ENCODE peak calls at places on chromosomes 5 and 9, in seven cellular contexts. One of them, this sample, is unnamed.

GRCh38 chr5:80184235-80185023 is 71.4 kb downstream of the SERINC5 start:
- DNase-seq in GM23338: peak
- DNase-seq in A549: peak
- DNase-seq in PC-3: peak
- DNase-seq in stomach: peak
- DNase-seq in fibroblast of lung: no peak
- DNase-seq in IMR-90: no peak
- DNase-seq in this sample: no peak

GRCh38 chr5:95809414-95809960 is 13.0 kb downstream of the GLRX start:
- DNase-seq in GM23338: no peak
- DNase-seq in A549: no peak
- DNase-seq in PC-3: peak
- DNase-seq in stomach: peak
- DNase-seq in fibroblast of lung: peak
- DNase-seq in IMR-90: peak
- DNase-seq in this sample: no peak

GRCh38 chr5:8906303-8906967 is 639.4 kb downstream of the SEMA5A start:
- DNase-seq in GM23338: no peak
- DNase-seq in A549: peak
- DNase-seq in PC-3: peak
- DNase-seq in stomach: no peak
- DNase-seq in fibroblast of lung: peak
- DNase-seq in IMR-90: peak
- DNase-seq in this sample: no peak

GRCh38 chr5:7991125-7991821 is 122.3 kb downstream of the MTRR start:
- DNase-seq in GM23338: peak
- DNase-seq in A549: peak
- DNase-seq in PC-3: peak
- DNase-seq in stomach: no peak
- DNase-seq in fibroblast of lung: no peak
- DNase-seq in IMR-90: no peak
- DNase-seq in this sample: no peak

GRCh38 chr9:88990721-88991065 is 575 bp upstream of the S1PR3 start:
- DNase-seq in GM23338: peak
- DNase-seq in A549: no peak
- DNase-seq in PC-3: no peak
- DNase-seq in stomach: no peak
- DNase-seq in fibroblast of lung: no peak
- DNase-seq in IMR-90: no peak
- DNase-seq in this sample: peak

GRCh38 chr9:35798658-35799366 is 7.4 kb downstream of the NPR2 start:
- DNase-seq in GM23338: no peak
- DNase-seq in A549: peak
- DNase-seq in PC-3: peak
- DNase-seq in stomach: no peak
- DNase-seq in fibroblast of lung: peak
- DNase-seq in IMR-90: peak
- DNase-seq in this sample: no peak

GRCh38 chr5:90899014-90899604 is 340.5 kb downstream of the ADGRV1 start:
- DNase-seq in GM23338: no peak
- DNase-seq in A549: peak
- DNase-seq in PC-3: peak
- DNase-seq in stomach: no peak
- DNase-seq in fibroblast of lung: no peak
- DNase-seq in IMR-90: no peak
- DNase-seq in this sample: no peak

GRCh38 chr9:112005939-112006338 is 109.3 kb downstream of the UGCG start:
- DNase-seq in GM23338: no peak
- DNase-seq in A549: no peak
- DNase-seq in PC-3: no peak
- DNase-seq in stomach: no peak
- DNase-seq in fibroblast of lung: no peak
- DNase-seq in IMR-90: no peak
- DNase-seq in this sample: no peak

GRCh38 chr9:15764131-15764530 is 211.3 kb downstream of the CCDC171 start:
- DNase-seq in GM23338: no peak
- DNase-seq in A549: no peak
- DNase-seq in PC-3: no peak
- DNase-seq in stomach: no peak
- DNase-seq in fibroblast of lung: no peak
- DNase-seq in IMR-90: no peak
- DNase-seq in this sample: no peak

GRCh38 chr9:128724744-128725211 is 851 bp upstream of the ZDHHC12 start:
- DNase-seq in GM23338: peak
- DNase-seq in A549: peak
- DNase-seq in PC-3: peak
- DNase-seq in stomach: peak
- DNase-seq in fibroblast of lung: peak
- DNase-seq in IMR-90: peak
- DNase-seq in this sample: no peak

GRCh38 chr9:125241863-125242739 is 958 bp upstream of the HSPA5 start:
- DNase-seq in GM23338: no peak
- DNase-seq in A549: peak
- DNase-seq in PC-3: no peak
- DNase-seq in stomach: peak
- DNase-seq in fibroblast of lung: no peak
- DNase-seq in IMR-90: no peak
- DNase-seq in this sample: no peak

GRCh38 chr5:90353254-90353653 is 56.3 kb downstream of the CETN3 start:
- DNase-seq in GM23338: no peak
- DNase-seq in A549: no peak
- DNase-seq in PC-3: no peak
- DNase-seq in stomach: no peak
- DNase-seq in fibroblast of lung: no peak
- DNase-seq in IMR-90: no peak
- DNase-seq in this sample: no peak

GRCh38 chr5:164233796-164234195 is 728.4 kb downstream of the MAT2B start:
- DNase-seq in GM23338: no peak
- DNase-seq in A549: no peak
- DNase-seq in PC-3: no peak
- DNase-seq in stomach: no peak
- DNase-seq in fibroblast of lung: peak
- DNase-seq in IMR-90: no peak
- DNase-seq in this sample: no peak

GRCh38 chr5:61205013-61205412 is 42.7 kb upstream of the SMIM15 start:
- DNase-seq in GM23338: no peak
- DNase-seq in A549: no peak
- DNase-seq in PC-3: no peak
- DNase-seq in stomach: no peak
- DNase-seq in fibroblast of lung: no peak
- DNase-seq in IMR-90: no peak
- DNase-seq in this sample: no peak

GRCh38 chr5:103657301-103657700 is 94.7 kb upstream of the NUDT12 start:
- DNase-seq in GM23338: no peak
- DNase-seq in A549: no peak
- DNase-seq in PC-3: no peak
- DNase-seq in stomach: no peak
- DNase-seq in fibroblast of lung: no peak
- DNase-seq in IMR-90: no peak
- DNase-seq in this sample: no peak

GRCh38 chr5:78542321-78542840 is 106.2 kb downstream of the LHFPL2 start:
- DNase-seq in GM23338: no peak
- DNase-seq in A549: no peak
- DNase-seq in PC-3: no peak
- DNase-seq in stomach: no peak
- DNase-seq in fibroblast of lung: no peak
- DNase-seq in IMR-90: no peak
- DNase-seq in this sample: no peak

GRCh38 chr5:99929067-99929805 is 605.9 kb upstream of the FAM174A start:
- DNase-seq in GM23338: no peak
- DNase-seq in A549: no peak
- DNase-seq in PC-3: no peak
- DNase-seq in stomach: no peak
- DNase-seq in fibroblast of lung: no peak
- DNase-seq in IMR-90: no peak
- DNase-seq in this sample: no peak

GRCh38 chr9:123548749-123549545 is 192.9 kb downstream of the CRB2 start:
- DNase-seq in GM23338: no peak
- DNase-seq in A549: no peak
- DNase-seq in PC-3: no peak
- DNase-seq in stomach: no peak
- DNase-seq in fibroblast of lung: no peak
- DNase-seq in IMR-90: no peak
- DNase-seq in this sample: no peak

GRCh38 chr9:2904242-2904930 is 60.5 kb upstream of the PUM3 start:
- DNase-seq in GM23338: no peak
- DNase-seq in A549: no peak
- DNase-seq in PC-3: no peak
- DNase-seq in stomach: no peak
- DNase-seq in fibroblast of lung: no peak
- DNase-seq in IMR-90: no peak
- DNase-seq in this sample: no peak

GRCh38 chr5:149162401-149163084 is 21.2 kb downstream of the ABLIM3 start:
- DNase-seq in GM23338: no peak
- DNase-seq in A549: peak
- DNase-seq in PC-3: peak
- DNase-seq in stomach: no peak
- DNase-seq in fibroblast of lung: peak
- DNase-seq in IMR-90: peak
- DNase-seq in this sample: no peak

GRCh38 chr9:136059851-136060670 is 35.0 kb downstream of the NACC2 start:
- DNase-seq in GM23338: no peak
- DNase-seq in A549: no peak
- DNase-seq in PC-3: no peak
- DNase-seq in stomach: no peak
- DNase-seq in fibroblast of lung: peak
- DNase-seq in IMR-90: peak
- DNase-seq in this sample: no peak

GRCh38 chr9:132079391-132080071 is at the start of gene MED27:
- DNase-seq in GM23338: peak
- DNase-seq in A549: peak
- DNase-seq in PC-3: peak
- DNase-seq in stomach: peak
- DNase-seq in fibroblast of lung: peak
- DNase-seq in IMR-90: peak
- DNase-seq in this sample: peak

GRCh38 chr9:132078369-132079356 is 1.0 kb downstream of the MED27 start:
- DNase-seq in GM23338: no peak
- DNase-seq in A549: no peak
- DNase-seq in PC-3: peak
- DNase-seq in stomach: no peak
- DNase-seq in fibroblast of lung: peak
- DNase-seq in IMR-90: peak
- DNase-seq in this sample: no peak

GRCh38 chr9:132074736-132075135 is 4.9 kb downstream of the MED27 start:
- DNase-seq in GM23338: no peak
- DNase-seq in A549: no peak
- DNase-seq in PC-3: no peak
- DNase-seq in stomach: no peak
- DNase-seq in fibroblast of lung: peak
- DNase-seq in IMR-90: peak
- DNase-seq in this sample: no peak

GRCh38 chr9:132075853-132076252 is 3.8 kb downstream of the MED27 start:
- DNase-seq in GM23338: no peak
- DNase-seq in A549: no peak
- DNase-seq in PC-3: no peak
- DNase-seq in stomach: no peak
- DNase-seq in fibroblast of lung: no peak
- DNase-seq in IMR-90: no peak
- DNase-seq in this sample: no peak

DNA sequence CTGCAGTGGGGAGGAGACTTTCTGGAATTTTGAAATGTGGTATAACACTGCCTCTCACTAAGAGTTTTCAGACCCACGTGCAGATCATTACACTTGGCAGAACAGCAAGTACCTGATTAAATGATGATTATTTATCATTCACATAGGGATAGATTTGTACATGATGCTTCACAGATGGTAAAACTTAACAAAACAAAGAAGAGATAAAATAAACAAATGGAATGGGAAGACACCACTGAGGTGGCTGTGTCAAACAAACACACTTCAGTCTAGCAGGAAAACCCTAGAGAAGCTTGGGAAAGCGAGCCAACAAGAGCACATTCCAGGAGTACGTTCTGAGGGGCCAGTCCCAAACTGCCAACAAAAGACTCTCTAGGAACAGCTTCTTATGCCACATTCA is 1.8 kb downstream of the MED27 start:
- DNase-seq in GM23338: no peak
- DNase-seq in A549: no peak
- DNase-seq in PC-3: no peak
- DNase-seq in stomach: no peak
- DNase-seq in fibroblast of lung: no peak
- DNase-seq in IMR-90: no peak
- DNase-seq in this sample: no peak
- H3K27ac ChIP-seq in GM23338: no peak
- H3K27ac ChIP-seq in A549: no peak
- H3K27ac ChIP-seq in PC-3: no peak
- H3K27ac ChIP-seq in stomach: no peak
- H3K27ac ChIP-seq in fibroblast of lung: peak
- H3K27ac ChIP-seq in IMR-90: no peak
- H3K27ac ChIP-seq in this sample: no peak

GRCh38 chr9:12815895-12816294 is 41.1 kb downstream of the LURAP1L start:
- DNase-seq in GM23338: no peak
- DNase-seq in A549: peak
- DNase-seq in PC-3: peak
- DNase-seq in stomach: no peak
- DNase-seq in fibroblast of lung: no peak
- DNase-seq in IMR-90: peak
- DNase-seq in this sample: no peak

GRCh38 chr9:12819436-12820185 is 44.8 kb downstream of the LURAP1L start:
- DNase-seq in GM23338: peak
- DNase-seq in A549: peak
- DNase-seq in PC-3: peak
- DNase-seq in stomach: no peak
- DNase-seq in fibroblast of lung: peak
- DNase-seq in IMR-90: no peak
- DNase-seq in this sample: peak

GRCh38 chr9:12816656-12817101 is 41.9 kb downstream of the LURAP1L start:
- DNase-seq in GM23338: no peak
- DNase-seq in A549: peak
- DNase-seq in PC-3: peak
- DNase-seq in stomach: no peak
- DNase-seq in fibroblast of lung: no peak
- DNase-seq in IMR-90: no peak
- DNase-seq in this sample: no peak

GRCh38 chr9:12818431-12819000 is 43.7 kb downstream of the LURAP1L start:
- DNase-seq in GM23338: peak
- DNase-seq in A549: peak
- DNase-seq in PC-3: peak
- DNase-seq in stomach: no peak
- DNase-seq in fibroblast of lung: peak
- DNase-seq in IMR-90: peak
- DNase-seq in this sample: no peak

GRCh38 chr9:12817702-12818101 is 42.9 kb downstream of the LURAP1L start:
- DNase-seq in GM23338: no peak
- DNase-seq in A549: peak
- DNase-seq in PC-3: peak
- DNase-seq in stomach: peak
- DNase-seq in fibroblast of lung: peak
- DNase-seq in IMR-90: peak
- DNase-seq in this sample: no peak
- H3K27ac ChIP-seq in GM23338: no peak
- H3K27ac ChIP-seq in A549: peak
- H3K27ac ChIP-seq in PC-3: peak
- H3K27ac ChIP-seq in stomach: peak
- H3K27ac ChIP-seq in fibroblast of lung: peak
- H3K27ac ChIP-seq in IMR-90: peak
- H3K27ac ChIP-seq in this sample: no peak

GRCh38 chr9:68804911-68805889 is 100.2 kb downstream of the PIP5K1B start:
- DNase-seq in GM23338: no peak
- DNase-seq in A549: no peak
- DNase-seq in PC-3: no peak
- DNase-seq in stomach: no peak
- DNase-seq in fibroblast of lung: no peak
- DNase-seq in IMR-90: no peak
- DNase-seq in this sample: no peak
- H3K27ac ChIP-seq in GM23338: no peak
- H3K27ac ChIP-seq in A549: no peak
- H3K27ac ChIP-seq in PC-3: no peak
- H3K27ac ChIP-seq in stomach: no peak
- H3K27ac ChIP-seq in fibroblast of lung: no peak
- H3K27ac ChIP-seq in IMR-90: no peak
- H3K27ac ChIP-seq in this sample: no peak

GRCh38 chr5:72179816-72180440 is 72.7 kb downstream of the MAP1B start:
- DNase-seq in GM23338: no peak
- DNase-seq in A549: no peak
- DNase-seq in PC-3: peak
- DNase-seq in stomach: no peak
- DNase-seq in fibroblast of lung: peak
- DNase-seq in IMR-90: no peak
- DNase-seq in this sample: peak
- H3K27ac ChIP-seq in GM23338: peak
- H3K27ac ChIP-seq in A549: peak
- H3K27ac ChIP-seq in PC-3: peak
- H3K27ac ChIP-seq in stomach: peak
- H3K27ac ChIP-seq in fibroblast of lung: peak
- H3K27ac ChIP-seq in IMR-90: peak
- H3K27ac ChIP-seq in this sample: peak